ENCODE peak calls at places on chromosomes 1 and 21, in four cellular contexts. D is GM12878, U is GM12891, F is H1. X is an unnamed sample.

GRCh38 chr1:15207829-15208429 is 39.1 kb upstream of the FHAD1 start:
- DNase-seq in D (no peak), U (no peak), F (no peak), X (no peak)

GRCh38 chr1:208219659-208220282 is 24.4 kb downstream of the PLXNA2 start:
- DNase-seq in D (no peak), U (no peak), F (no peak), X (no peak)

GRCh38 chr1:27496604-27497155 is 6.7 kb upstream of the WASF2 start:
- DNase-seq in D (no peak), U (no peak), F (no peak), X (no peak)

GRCh38 chr21:45836268-45836655 is 145.3 kb upstream of the COL6A1 start:
- DNase-seq in D (no peak), U (no peak), F (no peak), X (no peak)

GRCh38 chr1:234980224-234980656 is 148.4 kb downstream of the TOMM20 start:
- DNase-seq in D (no peak), U (no peak), F (no peak), X (no peak)

GRCh38 chr1:223129229-223129851 is 13.7 kb downstream of the TLR5 start:
- DNase-seq in D (no peak), U (peak; percentile 61), F (no peak), X (peak; percentile 58)

GRCh38 chr1:228765543-228765942 is 30.3 kb downstream of the RHOU start:
- DNase-seq in D (no peak), U (no peak), F (no peak), X (no peak)

GRCh38 chr1:92408825-92409224 is 77.9 kb downstream of the GFI1 start:
- DNase-seq in D (no peak), U (no peak), F (no peak), X (no peak)

GRCh38 chr1:22154063-22154462 is 11.2 kb upstream of the WNT4 start:
- DNase-seq in D (no peak), U (no peak), F (no peak), X (no peak)

GRCh38 chr1:3237570-3237969 is 168.6 kb downstream of the PRDM16 start:
- DNase-seq in D (no peak), U (no peak), F (no peak), X (no peak)

GRCh38 chr21:34639882-34640788 is 25.2 kb upstream of the RCAN1 start:
- DNase-seq in D (peak; percentile 66), U (peak; percentile 25), F (no peak), X (no peak)

GRCh38 chr1:169348356-169349036 is 19.1 kb downstream of the NME7 start:
- DNase-seq in D (peak; percentile 19), U (no peak), F (no peak), X (no peak)

GRCh38 chr1:53561488-53562115 is 102.4 kb downstream of the DMRTB1 start:
- DNase-seq in D (no peak), U (no peak), F (no peak), X (no peak)

GRCh38 chr1:234782821-234783220 is 172.8 kb upstream of the IRF2BP2 start:
- DNase-seq in D (no peak), U (no peak), F (no peak), X (no peak)

GRCh38 chr1:54376085-54377039 is 29.8 kb downstream of the SSBP3 start:
- DNase-seq in D (peak; percentile 84), U (peak; percentile 55), F (no peak), X (peak; percentile 56)

GRCh38 chr1:214260561-214261205 is 20.3 kb upstream of the SMYD2 start:
- DNase-seq in D (no peak), U (no peak), F (no peak), X (no peak)

GRCh38 chr1:115118596-115118995 is 29.3 kb upstream of the TSPAN2 start:
- DNase-seq in D (no peak), U (no peak), F (no peak), X (no peak)

GRCh38 chr1:7455796-7456568 is 315.1 kb upstream of the VAMP3 start:
- DNase-seq in D (no peak), U (no peak), F (no peak), X (no peak)

GRCh38 chr1:41734201-41734915 is 184.4 kb downstream of the HIVEP3 start:
- DNase-seq in D (no peak), U (no peak), F (no peak), X (no peak)

GRCh38 chr1:221708076-221708571 is 33.8 kb downstream of the DUSP10 start:
- DNase-seq in D (peak; percentile 78), U (peak; percentile 24), F (no peak), X (peak; percentile 20)

GRCh38 chr1:161266836-161267235 is 8.3 kb downstream of the PCP4L1 start:
- DNase-seq in D (no peak), U (no peak), F (no peak), X (no peak)

GRCh38 chr1:204294371-204294770 is 65.4 kb downstream of the PLEKHA6 start:
- DNase-seq in D (no peak), U (no peak), F (no peak), X (no peak)

GRCh38 chr21:43333301-43334062 is 93.4 kb downstream of the SIK1 start:
- DNase-seq in D (no peak), U (no peak), F (no peak), X (no peak)

GRCh38 chr1:33029921-33030320 is 6.8 kb downstream of the AK2 start:
- DNase-seq in D (no peak), U (no peak), F (no peak), X (no peak)

GRCh38 chr1:184433928-184434502 is 47.2 kb downstream of the C1orf21 start:
- DNase-seq in D (no peak), U (no peak), F (no peak), X (no peak)

GRCh38 chr1:38576241-38576640 is 283.3 kb downstream of the RRAGC start:
- DNase-seq in D (no peak), U (no peak), F (no peak), X (no peak)

GRCh38 chr1:10677508-10678364 is 118.7 kb downstream of the CASZ1 start:
- DNase-seq in D (no peak), U (no peak), F (no peak), X (no peak)

GRCh38 chr1:228865613-228866320 is 130.5 kb downstream of the RHOU start:
- DNase-seq in D (no peak), U (no peak), F (no peak), X (no peak)

GRCh38 chr1:33361553-33362262 is 40.8 kb upstream of the A3GALT2 start:
- DNase-seq in D (no peak), U (no peak), F (no peak), X (no peak)

GRCh38 chr1:229786974-229787610 is 161.0 kb downstream of the URB2 start:
- DNase-seq in D (no peak), U (no peak), F (no peak), X (no peak)

GRCh38 chr1:84164567-84165021 is 20.5 kb downstream of the PRKACB start:
- DNase-seq in D (no peak), U (no peak), F (no peak), X (no peak)

GRCh38 chr1:77876884-77877283 is 11.5 kb upstream of the NEXN start:
- DNase-seq in D (no peak), U (no peak), F (no peak), X (no peak)

GRCh38 chr1:1282998-1283397 is 2.8 kb downstream of the SCNN1D start:
- DNase-seq in D (no peak), U (no peak), F (no peak), X (no peak)

GRCh38 chr1:116165572-116165971 is 54.4 kb downstream of the MAB21L3 start:
- DNase-seq in D (no peak), U (no peak), F (no peak), X (no peak)
- TF ChIP-seq POLR2A in D (no peak), U (no peak), F (no peak), X (no peak)

GRCh38 chr21:28516011-28516410 is 476.7 kb downstream of the LTN1 start:
- DNase-seq in D (no peak), U (no peak), F (no peak), X (no peak)

GRCh38 chr21:28523367-28523766 is 469.3 kb downstream of the LTN1 start:
- DNase-seq in D (no peak), U (no peak), F (no peak), X (no peak)

GRCh38 chr21:28521932-28522826 is 470.5 kb downstream of the LTN1 start:
- DNase-seq in D (no peak), U (no peak), F (peak; percentile 5), X (no peak)

GRCh38 chr21:28516996-28517592 is 475.6 kb downstream of the LTN1 start:
- DNase-seq in D (peak; percentile 8), U (peak; percentile 9), F (peak; percentile 70), X (peak; percentile 9)

DNA sequence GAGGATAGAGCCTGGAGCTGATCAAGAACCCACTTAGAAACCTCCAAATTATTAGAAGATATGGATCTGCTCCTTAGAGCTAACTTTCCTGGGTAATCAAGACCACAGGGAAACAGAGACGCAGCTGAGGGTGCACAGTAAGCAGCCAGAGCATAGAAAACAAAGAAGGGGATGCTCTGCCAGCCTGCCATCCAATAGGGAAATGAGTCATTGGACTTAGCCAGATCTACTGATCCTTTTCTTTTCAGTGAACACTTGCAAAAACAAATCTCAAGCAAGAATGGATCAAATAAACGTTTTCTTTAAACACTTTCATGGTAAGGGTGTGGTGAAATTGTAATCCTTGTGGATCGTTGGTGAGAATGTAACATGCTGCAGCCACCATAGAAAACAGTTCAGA is 474.1 kb downstream of the LTN1 start:
- DNase-seq in D (no peak), U (no peak), F (no peak), X (no peak)
- TF ChIP-seq TAF1 in D (no peak), U (no peak), F (no peak), X (no peak)

GRCh38 chr21:33099131-33099530 is 29.2 kb downstream of the OLIG1 start:
- DNase-seq in D (no peak), U (no peak), F (no peak), X (no peak)

GRCh38 chr21:33105088-33105487 is 35.1 kb downstream of the OLIG1 start:
- DNase-seq in D (no peak), U (no peak), F (no peak), X (no peak)

GRCh38 chr21:33096426-33096825 is 26.5 kb downstream of the OLIG1 start:
- DNase-seq in D (no peak), U (no peak), F (no peak), X (no peak)

GRCh38 chr21:33101300-33102005 is 31.5 kb downstream of the OLIG1 start:
- DNase-seq in D (no peak), U (no peak), F (no peak), X (no peak)
- TF ChIP-seq POLR2A in D (no peak), U (no peak), F (no peak), X (no peak)

GRCh38 chr1:212650228-212650627 is 41.7 kb downstream of the ATF3 start:
- DNase-seq in D (no peak), U (no peak), F (no peak), X (no peak)

GRCh38 chr1:212652609-212653008 is 44.0 kb downstream of the ATF3 start:
- DNase-seq in D (no peak), U (no peak), F (no peak), X (no peak)

GRCh38 chr1:212651977-212652376 is 43.4 kb downstream of the ATF3 start:
- DNase-seq in D (no peak), U (no peak), F (no peak), X (no peak)

GRCh38 chr1:212649020-212649419 is 40.5 kb downstream of the ATF3 start:
- DNase-seq in D (no peak), U (no peak), F (no peak), X (no peak)

DNA sequence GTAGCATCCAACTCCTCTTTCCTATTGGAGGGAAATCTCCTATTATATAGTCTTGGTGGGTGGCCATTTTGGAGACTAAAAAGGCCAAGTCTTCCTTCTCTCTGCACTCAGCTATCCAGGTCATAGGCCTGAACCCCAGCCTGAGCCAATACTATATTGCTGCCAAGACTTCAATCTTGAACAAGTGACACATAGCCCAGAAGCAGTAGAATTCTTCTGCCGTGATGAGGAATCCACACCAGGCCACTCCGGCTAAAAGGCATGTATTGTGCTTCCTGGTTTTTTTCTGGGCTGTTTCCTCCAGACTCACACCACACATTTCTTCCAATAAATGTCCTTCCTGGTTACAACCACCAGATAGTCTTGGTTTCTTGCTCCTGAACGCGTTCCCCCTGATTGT is 43.0 kb downstream of the ATF3 start:
- DNase-seq in D (no peak), U (no peak), F (no peak), X (no peak)
- TF ChIP-seq TAF1 in D (no peak), U (no peak), F (no peak), X (no peak)